ENCODE peak calls at places on chromosomes 12 and 14, in five cellular contexts. N, V, T, G and C are unnamed samples.

GRCh38 chr12:116319316-116319715 is 41.8 kb upstream of the MED13L start:
- DNase-seq in N (no peak), V (no peak), T (no peak), G (no peak), C (no peak)

GRCh38 chr12:115508990-115509389 is 768.5 kb downstream of the MED13L start:
- DNase-seq in N (no peak), V (no peak), T (no peak), G (no peak), C (no peak)

GRCh38 chr12:21379218-21379617 is 6.5 kb downstream of the IAPP start:
- DNase-seq in N (no peak), V (no peak), T (no peak), G (no peak), C (no peak)

GRCh38 chr12:100017056-100017455 is 32.3 kb upstream of the ANKS1B start:
- DNase-seq in N (no peak), V (no peak), T (no peak), G (no peak), C (no peak)

GRCh38 chr12:69570545-69571399 is 14.5 kb upstream of the CCT2 start:
- DNase-seq in N (peak), V (no peak), T (peak), G (peak), C (peak)

GRCh38 chr12:131315601-131316000 is 361.9 kb downstream of the ADGRD1 start:
- DNase-seq in N (no peak), V (no peak), T (no peak), G (no peak), C (no peak)

GRCh38 chr14:20454359-20454644 is 310 bp downstream of the OSGEP start:
- DNase-seq in N (no peak), V (no peak), T (no peak), G (peak), C (no peak)

GRCh38 chr12:131511391-131511802 is 199.5 kb upstream of the SFSWAP start:
- DNase-seq in N (peak), V (no peak), T (peak), G (peak), C (peak)

GRCh38 chr14:47256968-47257367 is 418.4 kb downstream of the MDGA2 start:
- DNase-seq in N (no peak), V (no peak), T (no peak), G (no peak), C (no peak)

GRCh38 chr14:67674480-67675218 is at the start of gene VTI1B:
- DNase-seq in N (peak), V (peak), T (peak), G (peak), C (peak)

GRCh38 chr14:63249112-63249511 is 44.9 kb downstream of the RHOJ start:
- DNase-seq in N (no peak), V (no peak), T (no peak), G (no peak), C (no peak)

GRCh38 chr12:78002878-78003277 is 172.2 kb downstream of the NAV3 start:
- DNase-seq in N (no peak), V (no peak), T (no peak), G (no peak), C (no peak)
- TF ChIP-seq CTCF in N (no peak), V (peak), T (no peak), G (no peak), C (no peak)

GRCh38 chr12:110337912-110338710 is 57.1 kb downstream of the ATP2A2 start:
- DNase-seq in N (no peak), V (no peak), T (no peak), G (no peak), C (no peak)

GRCh38 chr12:110340706-110341105 is 59.7 kb downstream of the ATP2A2 start:
- DNase-seq in N (no peak), V (no peak), T (no peak), G (no peak), C (no peak)

GRCh38 chr12:110335481-110336045 is 54.5 kb downstream of the ATP2A2 start:
- DNase-seq in N (no peak), V (no peak), T (no peak), G (no peak), C (no peak)

GRCh38 chr12:110339184-110339952 is 58.3 kb downstream of the ATP2A2 start:
- DNase-seq in N (no peak), V (no peak), T (no peak), G (no peak), C (no peak)

GRCh38 chr12:110338754-110339153 is 57.7 kb downstream of the ATP2A2 start:
- DNase-seq in N (no peak), V (no peak), T (no peak), G (no peak), C (peak)
- TF ChIP-seq CTCF in N (peak), V (peak), T (no peak), G (peak), C (no peak)

GRCh38 chr12:92735131-92735721 is 32.4 kb downstream of the PLEKHG7 start:
- DNase-seq in N (no peak), V (peak), T (no peak), G (peak), C (no peak)
- TF ChIP-seq CTCF in N (no peak), V (no peak), T (no peak), G (no peak), C (no peak)

GRCh38 chr12:9754097-9754964 is 6.4 kb downstream of the CD69 start:
- DNase-seq in N (no peak), V (no peak), T (no peak), G (no peak), C (no peak)

GRCh38 chr12:9752145-9752717 is 8.5 kb downstream of the CD69 start:
- DNase-seq in N (no peak), V (no peak), T (no peak), G (no peak), C (no peak)

GRCh38 chr12:9750276-9751203 is 10.2 kb downstream of the CD69 start:
- DNase-seq in N (peak), V (no peak), T (no peak), G (peak), C (peak)

GRCh38 chr12:9753042-9753820 is 7.5 kb downstream of the CD69 start:
- DNase-seq in N (no peak), V (no peak), T (no peak), G (no peak), C (no peak)

GRCh38 chr12:9751204-9752144 is 9.2 kb downstream of the CD69 start:
- DNase-seq in N (no peak), V (no peak), T (no peak), G (peak), C (no peak)
- TF ChIP-seq CTCF in N (peak), V (no peak), T (peak), G (peak), C (peak)

GRCh38 chr12:120856980-120857379 is 47.2 kb downstream of the SPPL3 start:
- DNase-seq in N (no peak), V (no peak), T (no peak), G (no peak), C (no peak)
- TF ChIP-seq CTCF in N (peak), V (peak), T (no peak), G (peak), C (peak)

GRCh38 chr12:55728932-55729591 is at the start of gene CD63:
- DNase-seq in N (peak), V (peak), T (peak), G (peak), C (peak)
- TF ChIP-seq CTCF in N (peak), V (no peak), T (no peak), G (no peak), C (peak)